ENCODE peak calls at places on chromosomes 5 and 9, in six cellular contexts. X is heart left ventricle, V is DMS153, I is A549, A is glutamatergic neuron, J is Caki2. W is an unnamed sample.

GRCh38 chr9:112170235-112170634 is 4.9 kb downstream of the SUSD1 start:
- DNase-seq in X (no peak), A (no peak), J (no peak), V (peak; percentile 18), I (no peak), W (peak; percentile 82)

GRCh38 chr5:148805323-148806290 is 20.8 kb upstream of the ADRB2 start:
- DNase-seq in A (peak; percentile 33), J (peak; percentile 80), X (peak; percentile 63), V (no peak), I (no peak), W (no peak)

GRCh38 chr9:137087409-137087925 is 682 bp downstream of the MAN1B1 start:
- DNase-seq in A (no peak), J (no peak), X (no peak), V (no peak), I (no peak), W (no peak)

GRCh38 chr5:36929438-36929837 is 52.9 kb downstream of the NIPBL start:
- DNase-seq in I (no peak), X (no peak), V (no peak), A (no peak), J (no peak), W (no peak)

GRCh38 chr5:106420102-106420501 is 1250.6 kb downstream of the EFNA5 start:
- DNase-seq in V (no peak), X (no peak), A (no peak), I (no peak), J (no peak), W (no peak)

GRCh38 chr5:58085800-58086199 is 374.1 kb downstream of the PLK2 start:
- DNase-seq in I (peak; percentile 48), X (no peak), J (peak; percentile 52), V (no peak), A (no peak), W (peak; percentile 45)

GRCh38 chr5:133938932-133939331 is 29.5 kb downstream of the C5orf15 start:
- DNase-seq in J (no peak), I (no peak), A (no peak), X (no peak), V (no peak), W (no peak)

GRCh38 chr5:147930759-147931158 is 24.4 kb upstream of the C5orf46 start:
- DNase-seq in J (no peak), V (no peak), X (no peak), A (no peak), I (no peak), W (no peak)

GRCh38 chr5:77449981-77450380 is 42.1 kb downstream of the WDR41 start:
- DNase-seq in A (no peak), X (no peak), I (no peak), V (no peak), J (no peak), W (no peak)

GRCh38 chr9:91199739-91200497 is 161.8 kb downstream of the AUH start:
- DNase-seq in I (no peak), J (no peak), V (no peak), A (no peak), X (no peak), W (no peak)

GRCh38 chr9:88651682-88652633 is 117.0 kb downstream of the NXNL2 start:
- DNase-seq in I (peak; percentile 83), X (peak; percentile 87), J (peak; percentile 86), V (no peak), A (no peak), W (peak; percentile 1)

GRCh38 chr5:112049738-112050137 is 292.7 kb upstream of the NREP start:
- DNase-seq in V (no peak), J (no peak), X (no peak), I (no peak), A (no peak), W (no peak)

GRCh38 chr5:79227484-79227995 is 8.4 kb upstream of the JMY start:
- DNase-seq in J (no peak), I (no peak), X (no peak), A (no peak), V (no peak), W (no peak)

GRCh38 chr9:133973791-133974630 is 18.1 kb downstream of the VAV2 start:
- DNase-seq in J (no peak), V (no peak), X (peak; percentile 9), I (no peak), A (peak; percentile 18), W (peak; percentile 11)

GRCh38 chr9:137703842-137704508 is 85.2 kb downstream of the EHMT1 start:
- DNase-seq in V (no peak), A (no peak), I (no peak), J (no peak), X (no peak), W (no peak)

GRCh38 chr9:4301971-4302427 is 2.1 kb upstream of the GLIS3 start:
- DNase-seq in I (peak; percentile 57), A (no peak), J (peak; percentile 64), X (peak; percentile 74), V (no peak), W (no peak)

GRCh38 chr5:134177197-134178171 is 734 bp upstream of the SKP1 start:
- DNase-seq in I (peak; percentile 39), J (peak; percentile 76), A (no peak), V (peak; percentile 3), X (peak; percentile 46), W (peak; percentile 89)

GRCh38 chr5:154652746-154653417 is 102.3 kb upstream of the LARP1 start:
- DNase-seq in J (no peak), I (no peak), A (no peak), V (no peak), X (no peak), W (peak; percentile 20)

GRCh38 chr9:121289554-121290370 is 21.8 kb downstream of the GSN start:
- DNase-seq in J (no peak), V (no peak), X (no peak), A (no peak), I (no peak), W (no peak)

GRCh38 chr5:97143715-97144114 is 1.3 kb upstream of the LIX1 start:
- DNase-seq in A (no peak), V (no peak), X (no peak), J (no peak), I (no peak), W (no peak)